ENCODE peak calls at places on chromosomes 11 and 22, in seven cellular contexts. V is GM20000; U is HCT116; Z is right lobe of liver; L is CD8-positive, alpha-beta T cell; J is cardiac fibroblast; Y is AG09309. G is an unnamed sample.

GRCh38 chr11:113316251-113316650 is 1.9 kb downstream of the TTC12 start:
- DNase-seq in V (no peak), U (no peak), Z (no peak), J (no peak), L (no peak), Y (no peak), G (no peak)

GRCh38 chr22:46070215-46070721 is 80.1 kb upstream of the PPARA start:
- DNase-seq in Z (peak; percentile 81), U (no peak), Y (no peak), L (no peak), J (peak; percentile 74), V (no peak), G (no peak)

GRCh38 chr11:126115820-126116319 is 53.2 kb upstream of the CDON start:
- DNase-seq in V (no peak), U (peak; percentile 7), Y (peak; percentile 52), J (peak; percentile 92), Z (peak; percentile 74), L (no peak), G (peak; percentile 31)

GRCh38 chr22:45878901-45879551 is 97.9 kb downstream of the WNT7B start:
- DNase-seq in Z (no peak), L (no peak), J (no peak), V (no peak), Y (no peak), U (no peak), G (no peak)

GRCh38 chr22:29691636-29692326 is 28.0 kb upstream of the CABP7 start:
- DNase-seq in J (no peak), Z (no peak), L (no peak), Y (no peak), V (no peak), U (no peak), G (no peak)

GRCh38 chr22:42938976-42939375 is 76.0 kb downstream of the PACSIN2 start:
- DNase-seq in Y (no peak), J (no peak), Z (no peak), L (no peak), U (no peak), V (no peak), G (no peak)

GRCh38 chr22:27086728-27087450 is 429.5 kb downstream of the MIAT start:
- DNase-seq in Y (no peak), Z (no peak), V (no peak), J (no peak), L (no peak), U (no peak), G (no peak)

GRCh38 chr11:69000831-69001245 is 12.2 kb downstream of the MRGPRF start:
- DNase-seq in J (peak; percentile 89), Z (no peak), U (peak; percentile 27), Y (peak; percentile 56), L (no peak), V (no peak), G (peak; percentile 36)

GRCh38 chr11:110079726-110080125 is 13.5 kb upstream of the ZC3H12C start:
- DNase-seq in Z (no peak), Y (no peak), V (no peak), U (no peak), J (no peak), L (no peak), G (no peak)

GRCh38 chr11:81036168-81036870 is 1595.5 kb upstream of the TENM4 start:
- DNase-seq in J (no peak), Z (no peak), U (no peak), Y (no peak), V (no peak), L (no peak), G (no peak)

GRCh38 chr22:30650508-30651116 is 15.0 kb downstream of the SLC35E4 start:
- DNase-seq in Z (no peak), L (no peak), Y (no peak), U (no peak), J (no peak), V (no peak), G (no peak)

GRCh38 chr22:49881856-49882255 is 28.2 kb downstream of the ZBED4 start:
- DNase-seq in Z (no peak), V (peak; percentile 40), Y (no peak), U (no peak), L (no peak), J (no peak), G (no peak)

GRCh38 chr11:110829873-110830272 is 117.6 kb upstream of the ARHGAP20 start:
- DNase-seq in V (no peak), U (no peak), L (no peak), J (no peak), Y (no peak), Z (no peak), G (no peak)

GRCh38 chr22:44384563-44384940 is 71.8 kb upstream of the SHISAL1 start:
- DNase-seq in L (no peak), J (no peak), Z (no peak), Y (no peak), U (no peak), V (no peak), G (no peak)

DNA sequence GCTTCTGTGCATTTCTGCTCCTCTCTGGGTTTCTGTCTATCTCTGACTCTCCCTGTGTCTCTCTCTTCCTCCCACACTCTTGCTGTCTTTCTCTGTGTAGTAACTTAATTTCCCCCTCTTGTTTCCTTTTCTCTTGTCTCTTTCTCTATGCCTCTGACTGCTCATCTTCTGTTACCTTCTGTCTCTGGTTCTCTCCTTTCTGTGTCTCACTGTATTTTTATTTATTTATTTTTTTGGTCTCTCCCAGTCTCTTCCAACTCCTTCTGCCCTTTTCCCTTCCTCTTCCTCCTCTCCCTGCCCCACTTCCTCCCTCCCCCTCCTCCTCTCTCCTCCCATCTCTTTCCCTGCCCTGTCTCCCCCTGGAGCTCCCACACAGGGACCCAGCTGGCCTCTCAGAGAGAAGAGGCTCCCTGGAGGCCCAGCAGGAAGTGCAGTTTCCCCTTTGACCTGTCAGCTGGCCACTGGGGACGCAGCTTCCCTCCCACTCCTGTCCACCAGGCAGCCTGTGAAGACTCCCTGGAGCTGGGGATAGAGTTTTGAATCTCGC is 38.3 kb upstream of the MYH9 start:
- DNase-seq in J (peak; percentile 56), U (no peak), Z (peak; percentile 56), L (no peak), Y (no peak), V (peak; percentile 42), G (no peak)
- TF ChIP-seq CTCF in J (no peak), U (no peak), Z (no peak), L (no peak), Y (no peak), V (no peak), G (no peak)

DNA sequence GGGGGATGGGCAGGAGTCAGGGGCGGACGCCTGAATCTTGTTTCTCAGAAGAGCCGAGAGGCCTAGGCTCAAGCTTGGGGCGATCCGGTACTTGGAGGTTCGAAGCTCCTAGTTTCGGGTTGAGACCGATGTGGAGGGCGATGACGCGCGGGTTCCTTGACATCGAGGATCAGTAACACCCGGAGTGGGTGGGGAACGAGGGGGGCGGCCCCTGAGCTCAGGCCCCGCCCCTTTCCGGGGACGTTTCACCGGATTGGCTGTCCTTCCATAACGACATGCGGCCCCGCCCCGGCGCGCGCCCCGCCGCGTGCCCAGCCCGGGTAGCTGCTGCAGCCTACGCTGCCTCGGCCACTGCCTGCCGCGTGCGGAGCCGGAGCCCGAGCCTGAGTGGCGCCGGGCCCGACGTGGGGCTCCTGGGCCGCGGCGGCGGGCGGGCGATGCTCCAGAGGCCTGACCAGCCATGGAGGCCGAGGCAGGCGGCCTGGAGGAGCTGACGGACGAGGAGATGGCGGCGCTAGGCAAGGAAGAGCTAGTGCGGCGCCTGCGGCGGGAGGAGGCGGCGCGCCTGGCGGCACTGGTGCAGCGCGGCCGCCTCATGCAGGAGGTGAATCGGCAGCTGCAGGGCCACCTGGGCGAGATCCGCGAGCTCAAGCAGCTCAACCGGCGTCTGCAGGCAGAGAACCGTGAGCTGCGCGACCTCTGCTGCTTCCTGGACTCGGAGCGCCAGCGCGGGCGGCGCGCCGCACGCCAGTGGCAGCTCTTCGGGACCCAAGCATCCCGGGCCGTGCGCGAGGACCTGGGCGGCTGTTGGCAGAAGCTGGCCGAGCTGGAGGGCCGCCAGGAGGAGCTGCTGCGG is at the start of gene CCDC85B:
- DNase-seq in L (peak; percentile 98), U (peak; percentile 84), V (peak; percentile 97), Y (peak; percentile 88), Z (peak; percentile 99), J (peak; percentile 98), G (peak; percentile 80)
- TF ChIP-seq CTCF in L (no peak), U (peak; percentile 5), V (no peak), Y (no peak), Z (peak; percentile 10), J (no peak), G (peak; percentile 45)

GRCh38 chr22:33299245-33299956 is 241.2 kb upstream of the SYN3 start:
- DNase-seq in U (no peak), V (peak; percentile 79), J (no peak), Y (no peak), L (no peak), Z (no peak), G (no peak)

GRCh38 chr22:33302549-33302948 is 244.4 kb upstream of the SYN3 start:
- DNase-seq in Z (no peak), Y (no peak), V (no peak), J (no peak), U (no peak), L (no peak), G (no peak)

GRCh38 chr22:33303109-33303508 is 244.9 kb upstream of the SYN3 start:
- DNase-seq in J (no peak), Y (no peak), V (no peak), Z (no peak), U (no peak), L (no peak), G (no peak)

GRCh38 chr22:33302049-33302545 is 243.9 kb upstream of the SYN3 start:
- DNase-seq in Z (peak; percentile 87), L (peak; percentile 41), U (peak; percentile 0), Y (peak; percentile 7), V (peak; percentile 65), J (peak; percentile 71), G (no peak)

DNA sequence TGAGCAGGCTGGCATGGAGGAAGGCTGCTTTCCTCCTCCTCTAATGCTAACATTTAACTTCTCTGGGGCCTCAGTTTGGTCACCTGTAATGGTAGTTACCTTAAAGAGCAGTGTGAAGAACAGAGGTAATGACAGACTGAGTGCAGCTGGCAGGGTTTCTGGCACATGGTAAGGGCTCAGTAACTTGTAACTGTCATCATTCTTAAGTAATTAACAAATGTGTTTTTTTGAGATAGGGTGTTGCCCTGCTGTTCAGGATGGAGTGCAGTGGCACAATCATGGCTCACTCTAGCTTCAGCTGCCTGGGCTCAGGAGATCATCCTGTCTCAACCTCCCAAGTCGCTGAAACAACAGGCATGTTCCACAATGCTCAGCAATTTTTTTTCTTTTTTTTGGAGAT is 242.0 kb upstream of the SYN3 start:
- DNase-seq in Z (no peak), U (no peak), L (no peak), J (no peak), V (no peak), Y (no peak), G (no peak)
- TF ChIP-seq CTCF in Z (no peak), U (no peak), L (no peak), J (no peak), V (no peak), Y (no peak), G (no peak)

DNA sequence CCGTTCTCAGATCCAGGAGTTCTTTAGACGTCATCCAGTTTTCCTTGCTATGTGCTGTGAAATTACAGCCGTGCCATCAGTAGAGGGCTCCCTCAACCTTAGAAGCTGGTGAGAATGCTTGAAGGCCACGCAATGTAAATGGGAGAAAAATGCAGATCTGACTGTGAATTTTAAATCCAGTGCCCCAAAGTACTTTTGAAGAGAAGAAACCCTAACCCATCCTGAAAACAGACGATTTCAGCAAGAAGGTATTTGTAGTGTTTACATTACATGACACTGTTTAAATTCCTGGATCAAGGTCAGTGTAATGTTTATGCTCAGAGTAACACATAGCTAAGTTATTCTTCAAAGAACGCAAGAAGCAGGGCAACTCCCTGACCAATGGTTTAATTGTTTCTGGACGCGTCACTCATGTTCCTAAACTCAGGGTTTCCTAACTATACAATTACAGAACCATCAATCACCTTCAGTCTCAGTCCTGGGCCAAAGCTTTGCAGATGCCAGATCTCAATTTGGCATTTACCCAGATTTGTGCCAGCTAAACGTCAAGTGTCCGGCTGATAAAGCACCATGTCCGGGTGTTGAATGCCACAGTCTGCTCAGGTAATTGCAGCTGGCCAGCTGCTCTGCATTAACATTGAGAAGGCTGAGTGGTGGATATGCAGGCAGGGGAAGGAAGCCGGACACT is 38.2 kb downstream of the ADAMTS8 start:
- DNase-seq in J (peak; percentile 82), U (peak; percentile 24), L (no peak), V (no peak), Z (no peak), Y (no peak), G (peak; percentile 55)
- TF ChIP-seq CTCF in J (peak; percentile 64), U (peak; percentile 32), L (no peak), V (no peak), Z (peak; percentile 22), Y (peak; percentile 71), G (peak; percentile 75)